ENCODE peak calls at places on chromosomes 6 and 20, in seven cellular contexts. G, W, A, H, R, I and N are unnamed samples.

GRCh38 chr6:30013296-30013922 is 47.7 kb upstream of the POLR1H start:
- DNase-seq in G (no peak), W (peak; percentile 58), A (no peak), H (no peak), R (peak; percentile 32), I (peak; percentile 5), N (no peak)

GRCh38 chr20:50346372-50347347 is 156.0 kb downstream of the CEBPB start:
- DNase-seq in G (no peak), W (no peak), A (peak; percentile 85), H (peak; percentile 82), R (no peak), I (peak; percentile 89), N (no peak)

GRCh38 chr6:11902527-11902926 is 109.6 kb upstream of the HIVEP1 start:
- DNase-seq in G (no peak), W (no peak), A (no peak), H (no peak), R (no peak), I (no peak), N (no peak)

GRCh38 chr6:147651249-147652063 is 143.0 kb downstream of the SAMD5 start:
- DNase-seq in G (peak; percentile 6), W (no peak), A (no peak), H (no peak), R (no peak), I (peak; percentile 21), N (peak; percentile 2)

GRCh38 chr20:63847374-63848002 is 13.8 kb upstream of the ABHD16B start:
- DNase-seq in G (no peak), W (no peak), A (no peak), H (no peak), R (no peak), I (no peak), N (no peak)

GRCh38 chr6:6008114-6008647 is 1.5 kb upstream of the NRN1 start:
- DNase-seq in G (no peak), W (no peak), A (no peak), H (no peak), R (no peak), I (no peak), N (no peak)

GRCh38 chr6:22250486-22250885 is 46.4 kb downstream of the PRL start:
- DNase-seq in G (peak; percentile 46), W (no peak), A (no peak), H (no peak), R (no peak), I (no peak), N (peak; percentile 32)

GRCh38 chr6:11277275-11278206 is 45.1 kb upstream of the NEDD9 start:
- DNase-seq in G (peak; percentile 59), W (no peak), A (peak; percentile 65), H (no peak), R (peak; percentile 32), I (peak; percentile 87), N (peak; percentile 87)

GRCh38 chr6:40588480-40588879 is 1.3 kb upstream of the LRFN2 start:
- DNase-seq in G (no peak), W (no peak), A (no peak), H (no peak), R (no peak), I (no peak), N (no peak)

GRCh38 chr20:57263767-57264150 is 2.7 kb downstream of the BMP7 start:
- DNase-seq in G (no peak), W (no peak), A (no peak), H (no peak), R (no peak), I (no peak), N (no peak)

GRCh38 chr20:9889270-9889981 is 50.5 kb upstream of the PAK5 start:
- DNase-seq in G (no peak), W (no peak), A (no peak), H (no peak), R (no peak), I (no peak), N (no peak)

GRCh38 chr20:52379723-52380336 is 188.3 kb upstream of the ZFP64 start:
- DNase-seq in G (no peak), W (peak; percentile 39), A (no peak), H (no peak), R (peak; percentile 19), I (peak; percentile 15), N (no peak)

GRCh38 chr6:6610031-6610591 is 21.6 kb downstream of the LY86 start:
- DNase-seq in G (no peak), W (peak; percentile 47), A (no peak), H (no peak), R (peak; percentile 61), I (no peak), N (no peak)

DNA sequence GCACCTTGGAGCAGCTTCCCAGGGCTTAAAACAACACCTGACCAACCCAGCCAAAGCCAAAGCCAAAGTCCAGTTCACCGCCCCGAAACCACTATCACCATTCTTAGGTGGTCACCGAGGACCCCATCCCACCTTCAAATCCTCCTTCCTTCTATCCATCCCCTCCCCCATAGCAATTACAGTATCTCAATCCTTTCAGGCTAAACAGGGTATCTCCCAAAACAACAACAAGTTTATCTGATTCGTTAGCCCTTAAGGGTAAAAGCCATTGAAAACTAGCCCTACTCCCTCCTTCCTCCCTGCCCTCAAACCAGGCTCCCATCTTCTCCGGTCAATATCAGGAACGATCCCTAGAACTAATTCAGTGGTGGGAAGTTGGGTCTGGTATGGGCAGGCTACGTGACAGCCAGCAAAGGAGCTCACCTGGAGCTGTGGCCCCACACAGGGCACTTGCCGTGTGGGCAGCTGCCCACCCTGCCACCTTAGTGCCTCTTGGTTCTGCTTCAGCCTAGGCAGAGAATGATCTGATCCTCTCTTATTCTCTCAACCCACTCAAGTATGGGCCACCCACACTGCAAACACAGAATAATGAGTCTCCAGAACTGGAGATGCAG is 2.0 kb downstream of the ARHGAP18 start:
- DNase-seq in G (no peak), W (no peak), A (no peak), H (no peak), R (no peak), I (no peak), N (no peak)
- H3K4me3 ChIP-seq in G (no peak overlapping the region), W (no peak overlapping the region), A (peak overlapping the region; percentile 55), H (peak overlapping the region; percentile 70), R (no peak overlapping the region), I (peak overlapping the region; percentile 78), N (peak overlapping the region; percentile 80)

GRCh38 chr6:111552999-111553398 is 52.7 kb downstream of the TRAF3IP2 start:
- DNase-seq in G (no peak), W (no peak), A (no peak), H (no peak), R (no peak), I (no peak), N (no peak)

GRCh38 chr6:111552241-111552744 is 53.4 kb downstream of the TRAF3IP2 start:
- DNase-seq in G (peak; percentile 48), W (no peak), A (peak; percentile 63), H (peak; percentile 97), R (no peak), I (peak; percentile 99), N (peak; percentile 94)

GRCh38 chr6:111550195-111550594 is 55.5 kb downstream of the TRAF3IP2 start:
- DNase-seq in G (no peak), W (no peak), A (no peak), H (no peak), R (no peak), I (no peak), N (no peak)

GRCh38 chr6:111550953-111551352 is 54.7 kb downstream of the TRAF3IP2 start:
- DNase-seq in G (no peak), W (no peak), A (no peak), H (no peak), R (no peak), I (no peak), N (no peak)

DNA sequence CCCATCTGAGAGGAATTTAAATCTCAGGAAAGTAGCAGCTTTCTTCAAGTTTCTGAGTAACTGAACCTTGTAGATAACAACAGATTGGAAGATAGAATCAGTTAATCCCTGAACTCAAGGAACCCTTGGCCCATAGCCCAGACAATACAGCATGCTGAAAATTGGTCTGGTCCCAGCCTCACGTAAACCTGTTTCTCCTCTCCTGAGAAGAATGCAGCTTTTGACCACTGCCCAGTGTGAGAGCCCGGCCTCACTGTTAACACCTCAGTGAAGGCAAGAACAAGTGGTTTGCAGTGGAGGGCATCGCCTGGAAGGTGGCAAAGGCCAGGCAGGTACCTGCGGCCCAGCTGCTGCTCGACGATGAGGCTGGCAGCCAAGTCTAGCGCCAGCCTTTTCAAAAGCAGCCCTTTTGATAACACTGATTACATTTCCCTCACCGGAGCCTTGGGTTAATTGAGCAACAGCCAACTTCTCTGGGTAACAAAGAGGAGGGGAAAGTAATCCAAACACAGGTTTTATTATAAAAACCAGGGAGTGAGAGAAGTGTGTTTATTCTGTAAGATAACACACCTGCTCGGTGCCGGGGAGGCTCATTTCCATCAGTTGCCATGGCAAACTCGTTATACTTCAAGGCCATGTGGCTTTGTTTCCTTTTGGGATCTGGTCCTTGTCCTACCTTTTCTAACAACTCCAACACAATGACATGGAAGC is 54.0 kb downstream of the TRAF3IP2 start:
- DNase-seq in G (no peak), W (no peak), A (peak; percentile 54), H (no peak), R (no peak), I (no peak), N (no peak)
- H3K4me3 ChIP-seq in G (no peak overlapping the region), W (no peak overlapping the region), A (no peak overlapping the region), H (no peak overlapping the region), R (no peak overlapping the region), I (no peak overlapping the region), N (no peak overlapping the region)

DNA sequence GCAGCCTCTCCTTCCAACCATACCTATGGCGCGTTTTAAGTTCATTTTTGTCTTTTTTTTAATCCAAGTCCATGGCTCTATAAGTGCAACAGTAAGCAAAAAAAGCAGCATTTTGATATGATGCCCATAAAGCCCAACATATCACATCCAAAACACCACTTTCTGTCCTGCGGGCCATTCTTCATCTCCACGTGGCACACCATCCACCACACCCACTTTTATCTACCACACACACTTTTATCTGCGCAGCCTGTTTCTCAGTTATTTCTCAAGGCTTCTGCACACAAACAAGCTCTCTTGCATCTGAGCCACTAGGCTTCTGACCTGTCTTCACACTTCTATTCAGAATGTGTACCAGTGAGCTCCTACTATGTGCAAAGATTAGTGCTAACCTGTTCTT is 5.3 kb downstream of the GCLC start:
- DNase-seq in G (no peak), W (no peak), A (no peak), H (no peak), R (no peak), I (no peak), N (no peak)
- H3K4me3 ChIP-seq in G (no peak overlapping the region), W (no peak overlapping the region), A (no peak overlapping the region), H (no peak overlapping the region), R (no peak overlapping the region), I (no peak overlapping the region), N (no peak overlapping the region)

DNA sequence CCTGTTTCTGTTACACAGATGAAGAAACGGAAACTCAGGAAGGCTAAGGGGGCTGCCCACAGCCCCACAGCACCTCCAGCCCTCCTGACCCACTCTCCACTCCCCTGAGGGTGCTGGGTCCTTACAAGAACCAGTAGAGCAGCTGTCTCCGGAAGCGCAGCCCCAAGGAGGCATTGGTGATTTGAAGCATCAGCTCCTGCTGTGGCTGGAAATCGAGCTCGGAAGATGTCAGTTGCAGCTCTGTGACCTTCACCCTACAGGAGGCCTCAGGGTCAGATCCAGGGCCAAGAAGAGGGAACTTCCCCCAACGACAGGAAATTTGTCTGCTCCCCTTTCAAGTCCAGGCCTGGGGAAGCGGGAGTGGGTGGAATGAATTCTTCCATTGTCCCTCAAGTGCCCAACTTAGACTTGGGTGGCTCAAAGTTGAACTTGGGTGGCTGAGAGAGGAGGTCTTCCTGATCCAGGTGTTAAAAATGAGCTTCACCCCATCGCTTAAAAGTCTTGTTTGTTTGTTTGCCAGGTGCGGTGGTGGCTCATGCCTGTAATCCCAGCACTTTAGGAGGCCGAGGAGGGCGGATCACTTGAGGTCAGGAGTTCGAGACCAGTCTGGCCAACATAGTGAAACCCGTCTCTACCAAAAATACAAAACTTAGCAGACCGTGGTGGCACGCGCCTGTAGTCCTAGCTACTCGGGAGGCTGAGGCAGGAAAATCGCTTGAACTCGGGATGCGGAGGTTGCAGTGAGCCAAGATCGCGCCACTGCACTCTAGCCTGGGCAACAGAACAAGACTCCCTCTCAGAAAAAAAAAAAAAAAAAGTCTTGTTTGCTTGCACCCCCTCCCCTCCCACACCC is 1.9 kb downstream of the PLTP start:
- DNase-seq in G (no peak), W (no peak), A (no peak), H (no peak), R (no peak), I (no peak), N (no peak)
- H3K4me3 ChIP-seq in G (peak overlapping the region; percentile 5), W (peak overlapping the region; percentile 75), A (no peak overlapping the region), H (peak overlapping the region; percentile 18), R (peak overlapping the region; percentile 49), I (no peak overlapping the region), N (no peak overlapping the region)